ENCODE peak calls at places on chromosomes 11 and 22, in four cellular contexts. X is fibroblast of lung, F is pancreas, G is upper lobe of right lung. V is an unnamed sample.

GRCh38 chr11:46845740-46846509 is at the start of gene CKAP5:
- DNase-seq in G (peak; percentile 95), X (peak; percentile 90), F (peak; percentile 89), V (peak; percentile 94)

GRCh38 chr11:43316451-43316850 is 4.7 kb downstream of the API5 start:
- DNase-seq in X (no peak), G (no peak), F (no peak), V (no peak)

GRCh38 chr22:49488943-49489342 is 338.7 kb downstream of the BRD1 start:
- DNase-seq in G (no peak), X (no peak), F (no peak), V (peak; percentile 56)

GRCh38 chr22:30582051-30582450 is 7.6 kb upstream of the GAL3ST1 start:
- DNase-seq in X (no peak), G (no peak), F (no peak), V (no peak)

GRCh38 chr22:37953437-37954179 is at the start of the genes C22orf23 and POLR2F:
- DNase-seq in F (peak; percentile 96), X (peak; percentile 93), G (peak; percentile 98), V (peak; percentile 94)

GRCh38 chr11:10925149-10925926 is 67.5 kb upstream of the ZBED5 start:
- DNase-seq in F (no peak), G (no peak), X (no peak), V (no peak)

GRCh38 chr11:120168960-120169681 is 31.2 kb upstream of the TRIM29 start:
- DNase-seq in X (peak; percentile 56), F (peak; percentile 83), G (peak; percentile 83), V (peak; percentile 77)

GRCh38 chr11:69702769-69703510 is 882 bp downstream of the FGF19 start:
- DNase-seq in X (no peak), G (no peak), F (no peak), V (no peak)

GRCh38 chr11:101706541-101706940 is 122.7 kb upstream of the TRPC6 start:
- DNase-seq in X (peak; percentile 80), F (no peak), G (no peak), V (no peak)

GRCh38 chr11:57288771-57289579 is 35.8 kb downstream of the TNKS1BP1 start:
- DNase-seq in X (peak; percentile 62), G (no peak), F (no peak), V (no peak)

GRCh38 chr22:30872282-30873041 is 96.1 kb downstream of the MORC2 start:
- DNase-seq in X (no peak), G (peak; percentile 58), F (no peak), V (peak; percentile 45)

GRCh38 chr22:37674951-37675929 is at the start of gene LGALS1:
- DNase-seq in F (peak; percentile 89), G (peak; percentile 96), X (peak; percentile 99), V (peak; percentile 99)

GRCh38 chr11:43644626-43645299 is 35.8 kb upstream of the HSD17B12 start:
- DNase-seq in G (no peak), X (peak; percentile 61), F (no peak), V (no peak)

GRCh38 chr22:17921871-17922821 is 102.2 kb downstream of the MICAL3 start:
- DNase-seq in X (no peak), G (no peak), F (no peak), V (no peak)

GRCh38 chr11:47904808-47905207 is 56.7 kb upstream of the NUP160 start:
- DNase-seq in G (no peak), X (no peak), F (no peak), V (no peak)

GRCh38 chr11:21567628-21568290 is 625.1 kb upstream of the ANO5 start:
- DNase-seq in G (no peak), X (no peak), F (no peak), V (no peak)

GRCh38 chr22:37182949-37183245 is 5.2 kb downstream of the C1QTNF6 start:
- DNase-seq in X (no peak), F (no peak), G (no peak), V (no peak)

GRCh38 chr11:111549196-111549868 is 8.8 kb downstream of the LAYN start:
- DNase-seq in G (no peak), F (no peak), X (no peak), V (no peak)

GRCh38 chr11:2741377-2742131 is 41.8 kb upstream of the KCNQ1OT1 start:
- DNase-seq in F (no peak), G (peak; percentile 60), X (peak; percentile 92), V (no peak)

GRCh38 chr11:2129323-2129698 is 9.9 kb downstream of the IGF2 start:
- DNase-seq in F (no peak), G (no peak), X (no peak), V (no peak)

GRCh38 chr11:93570759-93571413 is 27.7 kb upstream of the SMCO4 start:
- DNase-seq in F (peak; percentile 82), X (peak; percentile 78), G (no peak), V (no peak)

GRCh38 chr11:21909145-21909544 is 283.7 kb upstream of the ANO5 start:
- DNase-seq in G (no peak), F (no peak), X (no peak), V (no peak)

GRCh38 chr11:15178214-15178613 is 63.5 kb downstream of the INSC start:
- DNase-seq in X (no peak), F (no peak), G (no peak), V (no peak)

GRCh38 chr11:130650456-130651068 is 202.1 kb downstream of the ADAMTS15 start:
- DNase-seq in X (no peak), F (no peak), G (no peak), V (no peak)

GRCh38 chr22:49961601-49962011 is 1.0 kb downstream of the PIM3 start:
- DNase-seq in X (no peak), F (no peak), G (no peak), V (no peak)

GRCh38 chr22:50729391-50730012 is 8.5 kb upstream of the ACR start:
- DNase-seq in F (no peak), X (no peak), G (peak; percentile 60), V (no peak)

GRCh38 chr11:27158763-27159679 is 118.4 kb downstream of the BBOX1 start:
- DNase-seq in F (peak; percentile 69), X (peak; percentile 87), G (no peak), V (no peak)

GRCh38 chr11:120579601-120580000 is 68.1 kb downstream of the GRIK4 start:
- DNase-seq in G (no peak), F (no peak), X (no peak), V (no peak)

GRCh38 chr22:47658182-47658581 is 895.7 kb downstream of the TBC1D22A start:
- DNase-seq in X (no peak), F (no peak), G (no peak), V (no peak)

GRCh38 chr22:43481528-43482309 is 69.9 kb downstream of the MPPED1 start:
- DNase-seq in X (no peak), G (no peak), F (no peak), V (no peak)

GRCh38 chr11:68036141-68036716 is 2.6 kb upstream of the TCIRG1 start:
- DNase-seq in G (peak; percentile 87), F (no peak), X (no peak), V (no peak)

GRCh38 chr22:50112151-50113118 is 22.6 kb downstream of the MOV10L1 start:
- DNase-seq in G (no peak), X (peak; percentile 61), F (no peak), V (no peak)

GRCh38 chr22:29309332-29310064 is 3.0 kb downstream of the GAS2L1 start:
- DNase-seq in F (peak; percentile 47), X (no peak), G (no peak), V (peak; percentile 83)

GRCh38 chr11:73147771-73148681 is 5.9 kb upstream of the FCHSD2 start:
- DNase-seq in X (no peak), G (no peak), F (peak; percentile 65), V (no peak)

GRCh38 chr11:125772834-125773505 is 5.7 kb downstream of the PATE2 start:
- DNase-seq in X (peak; percentile 13), F (no peak), G (no peak), V (no peak)

GRCh38 chr11:789951-790350 is at the start of gene CEND1:
- DNase-seq in X (peak; percentile 56), F (no peak), G (no peak), V (no peak)

GRCh38 chr11:121352301-121352891 is 59.8 kb downstream of the SC5D start:
- DNase-seq in F (no peak), X (no peak), G (no peak), V (no peak)

GRCh38 chr11:91164452-91164822 is 941.6 kb upstream of the CHORDC1 start:
- DNase-seq in F (no peak), G (no peak), X (no peak), V (no peak)

GRCh38 chr11:123194308-123195181 is 503 bp downstream of the CLMP start:
- DNase-seq in X (peak; percentile 63), G (peak; percentile 70), F (no peak), V (peak; percentile 71)

GRCh38 chr11:12460441-12460840 is 83.1 kb downstream of the PARVA start:
- DNase-seq in X (no peak), F (no peak), G (no peak), V (no peak)
- H3K4me3 ChIP-seq in X (no peak overlapping the region), F (no peak overlapping the region), G (no peak overlapping the region), V (no peak overlapping the region)

DNA sequence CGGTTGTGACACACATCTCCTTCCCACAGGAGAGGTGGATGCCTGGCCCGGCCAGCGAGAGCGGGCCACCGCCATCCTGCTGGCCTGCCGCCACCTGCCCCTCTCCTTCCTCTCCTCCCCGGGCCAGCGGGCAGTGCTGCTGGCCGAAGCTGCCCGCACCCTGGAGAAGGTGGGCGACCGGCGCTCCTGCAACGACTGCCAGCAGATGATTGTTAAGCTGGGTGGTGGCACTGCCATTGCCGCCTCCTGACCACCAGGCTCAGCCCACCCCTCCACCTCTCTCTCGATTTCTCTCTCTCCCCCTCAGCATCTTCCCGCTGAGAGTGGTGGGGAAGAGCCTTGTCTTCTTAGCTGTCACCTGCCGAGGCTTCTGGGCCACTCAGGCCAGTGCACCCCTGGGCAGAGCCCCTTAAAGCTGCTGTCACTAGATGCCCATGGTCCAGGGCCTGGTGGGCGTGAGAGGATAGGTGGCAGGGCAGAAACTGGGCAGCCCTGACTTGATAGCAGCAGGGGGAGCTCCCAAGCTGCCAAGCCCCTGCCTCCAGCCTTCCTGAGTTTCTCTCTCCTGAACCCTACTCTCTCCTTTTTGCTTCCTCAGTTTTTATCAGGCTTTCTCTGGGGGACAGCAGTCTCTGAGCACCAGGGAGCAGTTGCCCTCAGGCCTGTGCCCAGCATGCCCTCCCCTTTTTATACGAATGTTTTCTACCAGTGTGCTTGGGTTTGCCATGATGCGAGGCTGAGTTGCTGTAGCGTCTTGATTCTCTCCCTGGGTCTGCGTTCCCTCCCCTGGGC is 9.3 kb downstream of the SHISA8 start:
- DNase-seq in F (no peak), G (no peak), X (no peak), V (no peak)
- TF ChIP-seq CTCF in F (no peak), G (no peak), X (no peak), V (no peak)

DNA sequence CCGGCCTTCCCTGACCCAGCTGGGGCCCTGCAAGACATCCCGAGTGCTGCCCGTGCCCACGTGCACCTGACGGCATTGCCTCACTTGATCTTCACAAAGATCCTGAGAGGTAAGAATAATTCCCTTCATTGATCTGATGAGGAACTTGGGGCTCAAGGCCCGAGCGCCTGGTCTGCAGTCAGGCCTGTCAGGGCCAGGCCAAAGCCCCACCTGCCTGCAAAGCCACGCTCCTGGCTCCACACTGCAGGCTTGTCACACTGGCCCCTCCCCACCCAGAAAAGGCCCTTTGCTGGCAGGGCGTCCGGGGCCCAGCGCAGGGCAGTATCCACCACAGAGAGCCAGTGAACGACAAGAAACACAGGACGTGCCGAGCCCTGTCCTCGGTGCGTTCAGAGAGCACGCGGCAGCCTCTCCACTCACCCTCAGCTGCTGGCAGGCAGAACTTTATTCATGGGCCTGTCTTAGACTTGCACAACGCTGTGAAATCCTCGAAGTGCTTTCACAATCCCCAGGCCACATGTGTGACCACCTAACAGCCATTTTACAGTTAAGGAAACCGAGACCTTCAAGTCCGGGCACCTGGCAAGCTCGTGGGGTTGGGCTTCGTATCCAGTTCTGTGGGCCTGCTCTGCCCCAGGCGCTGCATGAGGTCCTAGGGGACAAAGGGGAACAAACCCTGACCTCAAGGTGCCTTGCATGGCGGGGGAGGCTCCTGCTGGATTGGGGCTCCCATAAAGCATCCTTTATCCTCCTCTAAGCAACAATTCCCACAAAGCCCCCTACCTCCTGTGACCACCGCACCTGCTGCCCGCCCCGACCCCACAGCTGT is 14.7 kb downstream of the KIAA0930 start:
- DNase-seq in F (no peak), X (peak; percentile 82), G (peak; percentile 83), V (no peak)
- H3K27ac ChIP-seq in F (no peak overlapping the region), X (no peak overlapping the region), G (peak overlapping the region; percentile 75), V (peak overlapping the region; percentile 77)

GRCh38 chr22:23790819-23791736 is 4.3 kb downstream of the SMARCB1 start:
- DNase-seq in G (no peak), F (no peak), X (peak; percentile 78), V (peak; percentile 60)
- H3K4me3 ChIP-seq in G (no peak overlapping the region), F (no peak overlapping the region), X (no peak overlapping the region), V (no peak overlapping the region)

V was measured in coronary artery.